ENCODE peak calls at places on chromosome 16, in eight cellular contexts. O is caudate nucleus; Y is SK-N-SH; D is T-helper 1 cell; L is kidney tubule cell; J is immature natural killer cell; M is NCI-H345; N is CD8-positive, alpha-beta T cell. G is an unnamed sample.

GRCh38 chr16:13313351-13313750 is 412.0 kb downstream of the SHISA9 start:
- DNase-seq in O (no peak), Y (no peak), D (no peak), L (no peak), J (no peak), M (no peak), N (no peak), G (no peak)

GRCh38 chr16:57624806-57625500 is 3.5 kb upstream of the ADGRG1 start:
- DNase-seq in O (peak; percentile 54), Y (no peak), D (no peak), L (no peak), J (no peak), M (no peak), N (no peak), G (peak; percentile 49)

GRCh38 chr16:87206646-87207451 is 110.3 kb downstream of the C16orf95 start:
- DNase-seq in O (no peak), Y (no peak), D (no peak), L (no peak), J (no peak), M (no peak), N (no peak), G (no peak)

GRCh38 chr16:10521681-10522274 is 58.6 kb downstream of the EMP2 start:
- DNase-seq in O (no peak), Y (peak; percentile 75), D (peak; percentile 29), L (peak; percentile 68), J (peak; percentile 32), M (peak; percentile 28), N (peak; percentile 7), G (peak; percentile 22)

GRCh38 chr16:50600582-50601283 is 52.5 kb downstream of the NKD1 start:
- DNase-seq in O (no peak), Y (no peak), D (no peak), L (no peak), J (no peak), M (no peak), N (no peak), G (peak; percentile 35)

GRCh38 chr16:79434771-79435170 is 165.8 kb downstream of the MAF start:
- DNase-seq in O (no peak), Y (no peak), D (no peak), L (peak; percentile 89), J (no peak), M (no peak), N (no peak), G (no peak)

GRCh38 chr16:13957197-13958078 is 37.5 kb downstream of the ERCC4 start:
- DNase-seq in O (no peak), Y (peak; percentile 37), D (no peak), L (peak; percentile 93), J (no peak), M (peak; percentile 20), N (no peak), G (peak; percentile 67)

GRCh38 chr16:50547340-50547865 is 793 bp upstream of the NKD1 start:
- DNase-seq in O (no peak), Y (peak; percentile 82), D (peak; percentile 75), L (peak; percentile 6), J (peak; percentile 88), M (peak; percentile 26), N (peak; percentile 85), G (peak; percentile 39)

GRCh38 chr16:23996258-23996955 is 160.6 kb downstream of the PRKCB start:
- DNase-seq in O (no peak), Y (no peak), D (no peak), L (no peak), J (no peak), M (no peak), N (no peak), G (no peak)

GRCh38 chr16:15509593-15510520 is 75.5 kb downstream of the BMERB1 start:
- DNase-seq in O (no peak), Y (peak; percentile 23), D (no peak), L (no peak), J (no peak), M (no peak), N (no peak), G (no peak)

GRCh38 chr16:85969159-85969558 is 70.2 kb downstream of the IRF8 start:
- DNase-seq in O (no peak), Y (no peak), D (no peak), L (peak; percentile 32), J (no peak), M (no peak), N (no peak), G (no peak)

GRCh38 chr16:56860226-56861020 is 4.6 kb upstream of the SLC12A3 start:
- DNase-seq in O (no peak), Y (no peak), D (no peak), L (no peak), J (peak; percentile 56), M (no peak), N (peak; percentile 8), G (no peak)

GRCh38 chr16:14510939-14511797 is 118.9 kb downstream of the PARN start:
- DNase-seq in O (no peak), Y (no peak), D (no peak), L (peak; percentile 95), J (no peak), M (no peak), N (no peak), G (no peak)

GRCh38 chr16:57383276-57384247 is 11.3 kb downstream of the CX3CL1 start:
- DNase-seq in O (no peak), Y (no peak), D (no peak), L (peak; percentile 50), J (no peak), M (no peak), N (no peak), G (no peak)

GRCh38 chr16:81873843-81874752 is 95.0 kb downstream of the PLCG2 start:
- DNase-seq in O (no peak), Y (peak; percentile 58), D (peak; percentile 18), L (peak; percentile 49), J (peak; percentile 68), M (peak; percentile 3), N (peak; percentile 6), G (no peak)

GRCh38 chr16:28210979-28211505 is 723 bp downstream of the XPO6 start:
- DNase-seq in O (no peak), Y (peak; percentile 83), D (peak; percentile 41), L (peak; percentile 82), J (peak; percentile 40), M (peak; percentile 46), N (peak; percentile 54), G (peak; percentile 80)

GRCh38 chr16:3444032-3444388 is 530 bp downstream of the NAA60 start:
- DNase-seq in O (no peak), Y (peak; percentile 51), D (peak; percentile 26), L (peak; percentile 76), J (peak; percentile 31), M (no peak), N (no peak), G (no peak)

GRCh38 chr16:3578610-3579551 is 1.7 kb upstream of the NLRC3 start:
- DNase-seq in O (no peak), Y (no peak), D (peak; percentile 28), L (no peak), J (peak; percentile 85), M (no peak), N (peak; percentile 59), G (no peak)

GRCh38 chr16:50276128-50276444 is 9.7 kb downstream of the ADCY7 start:
- DNase-seq in O (no peak), Y (no peak), D (no peak), L (no peak), J (no peak), M (no peak), N (no peak), G (no peak)

GRCh38 chr16:26717826-26718225 is 348.9 kb upstream of the C16orf82 start:
- DNase-seq in O (no peak), Y (no peak), D (no peak), L (no peak), J (no peak), M (no peak), N (no peak), G (no peak)

G was measured in psoas muscle.